ENCODE peak calls at places on chromosomes 12 and 14, in four cellular contexts. R is glutamatergic neuron, Z is dorsolateral prefrontal cortex, X is GM23338. E is an unnamed sample.

GRCh38 chr14:44589180-44589579 is 82.1 kb upstream of the FSCB start:
- DNase-seq in X (no peak), Z (no peak), R (no peak), E (no peak)

GRCh38 chr12:52041695-52042123 is 9.5 kb upstream of the NR4A1 start:
- DNase-seq in Z (no peak), R (no peak), X (peak), E (no peak)

GRCh38 chr12:121767525-121768016 is 25.9 kb downstream of the RHOF start:
- DNase-seq in Z (peak), R (peak), X (no peak), E (no peak)

GRCh38 chr12:93699271-93700141 is 22.3 kb downstream of the CRADD start:
- DNase-seq in R (no peak), Z (no peak), X (peak), E (no peak)

GRCh38 chr12:89525824-89526770 is at the start of gene POC1B:
- DNase-seq in R (peak), Z (peak), X (peak), E (peak)

GRCh38 chr14:91405724-91406435 is 11.7 kb downstream of the CCDC88C start:
- DNase-seq in X (no peak), Z (no peak), R (no peak), E (no peak)

GRCh38 chr14:64464695-64465094 is 604 bp upstream of the AKAP5 start:
- DNase-seq in R (no peak), Z (no peak), X (peak), E (no peak)

GRCh38 chr12:51128905-51129304 is 44.0 kb downstream of the TFCP2 start:
- DNase-seq in R (no peak), X (no peak), Z (no peak), E (no peak)

GRCh38 chr14:34628681-34629135 is 1.2 kb downstream of the SNX6 start:
- DNase-seq in X (no peak), Z (no peak), R (no peak), E (no peak)

GRCh38 chr12:49961993-49962764 is 507 bp downstream of the AQP5 start:
- DNase-seq in R (no peak), Z (no peak), X (peak), E (no peak)

GRCh38 chr12:92007787-92008186 is 137.9 kb downstream of the BTG1 start:
- DNase-seq in X (peak), Z (no peak), R (no peak), E (no peak)

GRCh38 chr12:80045594-80045993 is 53.7 kb upstream of the OTOGL start:
- DNase-seq in R (no peak), X (no peak), Z (no peak), E (no peak)

GRCh38 chr12:6285063-6285477 is 25.4 kb upstream of the PLEKHG6 start:
- DNase-seq in Z (peak), X (peak), R (peak), E (peak)

GRCh38 chr14:51095854-51096823 is 1.2 kb upstream of the TRIM9 start:
- DNase-seq in Z (peak), R (peak), X (no peak), E (no peak)

DNA sequence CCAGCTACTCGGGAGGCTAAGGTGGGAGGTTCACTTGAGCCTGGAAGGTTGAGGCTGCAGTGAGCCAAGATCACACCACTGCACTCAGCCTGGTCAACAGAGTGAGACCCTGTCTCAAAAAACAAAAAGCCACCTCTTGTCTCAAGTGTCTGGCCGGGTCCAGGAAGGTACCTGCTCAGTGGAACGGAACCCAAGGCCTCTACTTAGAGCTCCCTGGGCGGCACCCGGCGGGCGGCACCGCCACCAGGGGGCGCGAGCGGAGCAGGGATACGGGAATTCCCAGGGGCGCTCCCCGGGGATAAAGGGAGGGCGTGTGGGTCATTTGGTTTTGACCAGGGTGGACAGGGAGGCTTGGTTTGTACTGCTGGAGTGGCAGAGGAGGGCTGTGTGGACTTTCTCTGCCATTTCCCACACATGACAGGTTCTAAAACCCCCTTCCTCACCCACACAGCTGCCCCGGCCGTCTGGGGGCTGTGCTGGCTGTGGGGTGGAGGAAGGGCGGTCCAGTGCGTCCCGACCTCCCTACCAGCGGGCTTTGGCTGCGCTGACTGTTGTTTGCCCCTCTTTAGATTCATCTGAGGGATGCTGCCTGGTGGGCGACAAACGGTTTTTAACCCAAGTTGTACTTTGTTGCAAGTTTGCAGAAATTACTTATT is 91.4 kb downstream of the SETD3 start:
- DNase-seq in R (peak), X (peak), Z (no peak), E (peak)
- TF ChIP-seq CTCF in R (peak), X (peak), Z (peak), E (peak)

DNA sequence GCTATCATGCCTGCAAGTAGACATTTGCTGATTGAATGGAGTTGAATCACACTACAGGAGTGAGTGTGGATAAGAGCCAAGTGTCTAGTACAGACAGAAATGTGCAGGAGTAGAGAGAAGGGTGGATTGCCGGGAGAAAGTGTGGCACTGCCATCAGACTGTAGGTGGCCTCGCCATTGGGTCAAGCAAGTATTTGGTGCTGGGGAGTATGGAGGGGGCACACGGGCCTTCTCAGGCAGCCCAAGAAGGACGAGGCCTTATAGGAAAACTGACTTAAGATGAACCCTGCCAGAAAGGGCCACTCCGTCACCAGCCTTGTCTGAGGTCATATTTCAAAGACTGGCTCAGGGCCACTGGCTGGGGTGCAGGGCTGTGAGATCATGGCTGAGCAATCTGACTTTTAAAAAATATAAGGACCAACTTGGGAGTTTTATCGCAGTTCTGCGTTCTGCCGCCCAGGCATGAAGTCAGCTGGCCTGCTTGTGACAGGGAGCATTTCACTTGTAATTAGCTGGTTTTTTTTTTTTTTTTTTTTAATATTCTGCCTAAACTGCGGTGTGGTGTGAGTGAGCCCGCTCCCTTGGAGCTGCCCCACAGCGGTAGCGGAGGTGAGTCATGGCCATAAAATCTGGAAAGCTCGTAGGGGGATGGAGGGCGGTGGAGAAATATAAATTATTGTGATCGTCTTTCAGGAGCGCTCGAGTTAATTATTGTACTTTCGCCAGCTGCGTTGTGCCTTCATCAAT is 231.7 kb downstream of the C12orf75 start:
- DNase-seq in X (peak), R (no peak), Z (no peak), E (no peak)
- TF ChIP-seq CTCF in X (no peak), R (no peak), Z (no peak), E (no peak)

DNA sequence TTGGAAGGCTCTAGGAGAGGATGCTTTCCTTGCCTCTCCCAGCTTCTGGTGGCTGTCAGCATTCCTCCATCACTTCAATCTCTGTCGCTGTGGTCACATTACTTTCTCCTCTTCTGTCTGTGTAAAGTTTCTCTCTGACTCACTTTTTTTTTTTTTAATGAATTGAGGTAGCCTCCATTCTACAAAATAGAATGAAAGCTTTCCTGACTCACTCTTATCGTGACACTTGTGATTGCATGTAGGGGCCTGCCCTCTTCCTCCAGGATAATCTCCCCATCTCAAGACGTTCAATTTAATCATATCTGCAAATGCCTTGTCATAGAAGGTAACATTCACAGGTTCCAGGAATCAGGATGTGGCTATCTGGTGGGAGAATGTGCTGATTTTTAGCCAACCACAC is 153.5 kb upstream of the HMGA2 start:
- DNase-seq in X (no peak), Z (no peak), R (no peak), E (no peak)
- TF ChIP-seq CTCF in X (no peak), Z (no peak), R (no peak), E (no peak)

GRCh38 chr14:61891251-61891650 is 129.0 kb downstream of the SNAPC1 start:
- DNase-seq in Z (no peak), X (peak), R (no peak), E (no peak)

GRCh38 chr14:61893371-61893940 is 131.2 kb downstream of the SNAPC1 start:
- DNase-seq in Z (no peak), X (no peak), R (no peak), E (no peak)

GRCh38 chr14:61891810-61892209 is 129.6 kb downstream of the SNAPC1 start:
- DNase-seq in Z (no peak), R (no peak), X (no peak), E (no peak)

GRCh38 chr14:61898568-61898967 is 136.3 kb downstream of the SNAPC1 start:
- DNase-seq in Z (no peak), X (no peak), R (no peak), E (no peak)

DNA sequence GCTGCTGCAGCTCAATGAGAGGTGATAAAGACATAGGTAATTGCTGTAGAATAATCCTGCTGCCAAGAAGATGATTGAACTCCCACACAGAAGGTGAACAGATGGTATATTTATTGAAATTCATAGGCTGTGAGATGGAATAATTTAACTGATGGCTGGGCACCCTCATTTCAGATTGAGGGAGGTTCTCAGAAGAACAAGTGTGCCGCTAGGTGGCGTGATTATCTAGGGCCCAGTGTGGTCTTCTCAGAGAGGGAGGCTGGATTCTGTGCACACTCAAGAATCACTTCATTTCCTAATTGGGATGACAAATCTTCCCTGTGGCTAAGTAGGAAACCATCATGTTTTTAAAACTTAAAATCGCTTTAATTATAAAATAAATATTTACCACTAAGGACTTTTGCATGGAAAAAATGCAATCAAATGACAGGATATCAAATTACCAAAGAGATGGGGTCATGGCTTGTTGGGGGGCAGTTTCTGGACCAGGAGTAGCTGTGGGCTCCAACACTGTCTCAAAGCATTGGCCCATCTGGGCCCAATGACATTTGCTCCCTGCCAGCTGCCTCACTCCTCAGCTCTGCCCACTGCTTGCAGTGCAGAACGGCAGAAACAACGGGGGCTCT is 132.3 kb downstream of the SNAPC1 start:
- DNase-seq in R (peak), X (peak), Z (peak), E (peak)
- TF ChIP-seq CTCF in R (peak), X (peak), Z (peak), E (peak)

DNA sequence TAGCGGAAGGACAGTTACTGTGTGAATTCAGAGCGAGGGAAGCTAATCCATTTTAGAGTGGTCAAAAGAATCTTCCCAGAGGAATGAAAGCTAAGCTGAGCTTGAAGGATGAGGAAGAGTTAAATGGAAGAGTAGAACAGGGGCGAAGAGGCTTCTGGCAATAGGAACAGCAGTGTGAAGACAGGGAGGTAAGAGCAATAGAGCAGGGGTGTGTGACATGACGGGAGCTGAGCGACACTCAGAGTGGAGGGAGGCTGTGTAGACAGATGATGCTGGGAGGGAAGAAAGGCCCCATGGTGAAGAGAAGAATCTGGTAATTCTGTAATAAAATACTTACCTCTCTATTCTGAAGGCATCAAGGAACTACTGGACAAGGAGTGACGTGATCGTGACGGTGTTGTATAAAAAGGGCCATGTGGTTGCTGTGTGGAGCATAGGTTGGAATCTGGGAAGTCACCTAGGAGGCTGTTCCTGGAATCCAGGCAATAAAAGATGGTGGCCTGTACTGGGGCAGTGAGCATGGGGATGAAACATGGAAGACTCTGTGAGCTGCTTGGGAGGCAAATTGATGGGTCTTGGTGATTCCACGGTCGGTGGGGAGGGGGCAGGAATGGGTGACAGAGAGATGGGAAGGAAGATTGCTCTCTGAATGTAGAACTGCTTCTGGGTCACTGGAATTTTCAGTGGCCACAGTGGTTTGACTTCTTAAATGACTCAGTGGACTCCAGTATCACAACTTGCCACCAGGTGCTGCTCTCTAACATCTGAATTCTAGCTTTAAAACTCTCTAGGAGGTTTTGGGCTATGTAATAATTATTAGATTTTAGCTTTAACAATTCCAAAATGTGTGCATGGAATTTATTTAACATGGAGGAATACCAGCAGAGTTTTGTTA is 164.1 kb downstream of the ATP23 start:
- DNase-seq in X (peak), Z (no peak), R (no peak), E (no peak)
- TF ChIP-seq CTCF in X (peak), Z (no peak), R (no peak), E (peak)

DNA sequence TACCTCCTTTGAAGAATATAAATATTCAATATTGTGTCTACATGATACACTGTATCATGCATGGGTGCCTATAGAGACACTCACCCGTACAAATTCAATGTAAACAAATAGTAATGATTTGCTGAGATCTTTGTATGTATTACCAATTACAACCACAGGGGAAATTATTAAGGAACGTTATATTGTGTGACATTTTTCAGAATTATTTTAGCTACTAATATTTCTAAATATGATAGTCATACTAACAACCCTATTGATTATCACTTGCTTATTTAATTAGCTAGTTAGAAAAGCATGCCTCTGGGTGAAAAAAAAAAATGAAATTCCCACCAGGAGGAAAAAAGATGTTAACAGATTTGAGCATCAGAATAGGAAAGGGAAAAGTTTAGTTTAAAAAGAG is 2.1 kb downstream of the SOX5 start:
- DNase-seq in Z (no peak), R (no peak), X (no peak), E (no peak)
- TF ChIP-seq CTCF in Z (no peak), R (peak), X (peak), E (peak)

GRCh38 chr12:85155791-85156190 is 119.6 kb downstream of the LRRIQ1 start:
- DNase-seq in R (no peak), Z (no peak), X (peak), E (no peak)
- TF ChIP-seq CTCF in R (peak), Z (peak), X (peak), E (peak)

DNA sequence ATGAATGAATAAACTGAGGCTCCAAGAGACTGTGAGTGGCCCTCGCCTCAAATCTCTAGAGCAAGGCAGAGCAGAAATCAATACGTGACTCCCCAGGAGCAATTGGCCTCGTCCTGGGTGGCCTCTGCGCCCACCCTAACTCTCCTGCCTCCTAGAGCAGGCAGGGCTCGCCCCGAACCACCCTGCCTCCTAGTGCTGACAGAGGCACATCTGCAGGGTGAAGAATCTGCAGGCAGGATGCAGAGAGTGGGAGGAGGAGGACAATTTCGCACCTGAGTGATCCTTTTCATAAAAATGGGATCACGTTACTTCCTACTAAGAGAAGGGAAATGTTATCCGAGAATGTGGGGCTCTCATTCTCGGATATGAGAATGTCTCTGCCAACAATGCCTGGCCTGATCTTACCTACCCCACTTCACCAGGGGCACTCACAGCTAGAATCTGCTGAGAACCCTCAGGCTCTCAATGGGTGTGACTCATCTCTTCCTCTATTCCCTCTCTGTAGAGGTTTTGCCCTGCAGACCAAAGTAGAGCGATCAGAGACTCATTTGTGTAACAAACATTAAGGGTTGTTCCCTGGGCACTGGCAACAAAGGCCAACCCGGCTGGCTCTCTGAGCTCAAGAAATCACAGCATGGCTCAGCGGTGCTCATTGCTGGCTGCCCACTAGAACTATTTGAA is 61.7 kb upstream of the BCL2L14 start:
- DNase-seq in X (peak), R (no peak), Z (no peak), E (no peak)
- TF ChIP-seq CTCF in X (no peak), R (no peak), Z (no peak), E (no peak)

GRCh38 chr12:54035561-54036377 is 2.9 kb downstream of the HOXC5 start:
- DNase-seq in R (no peak), Z (no peak), X (peak), E (no peak)

GRCh38 chr12:54038260-54038759 is 5.5 kb downstream of the HOXC5 start:
- DNase-seq in Z (no peak), X (no peak), R (no peak), E (no peak)

GRCh38 chr12:54037360-54038259 is 4.8 kb downstream of the HOXC5 start:
- DNase-seq in X (peak), R (no peak), Z (no peak), E (no peak)

GRCh38 chr12:54034784-54035310 is 2.0 kb downstream of the HOXC5 start:
- DNase-seq in Z (no peak), X (peak), R (no peak), E (no peak)

GRCh38 chr12:54036620-54037359 is 3.9 kb downstream of the HOXC5 start:
- DNase-seq in X (peak), R (no peak), Z (no peak), E (no peak)
- TF ChIP-seq CTCF in X (no peak), R (no peak), Z (no peak), E (no peak)